ENCODE peak calls at places on chromosomes 11 and 22, in four cellular contexts. I is H9, Z is neural progenitor cell, B is hepatocyte. Q is an unnamed sample. For H3K4me1, the result is how much of the 10 kb centered on the place peaks cover.

GRCh38 chr11:17612221-17613188 is 65.4 kb downstream of the OTOG start:
- DNase-seq in Z (no peak), I (no peak), B (no peak), Q (no peak)

GRCh38 chr11:6609502-6610015 is 2.5 kb downstream of the TAF10 start:
- DNase-seq in I (peak), Z (no peak), B (no peak), Q (no peak)

GRCh38 chr11:122242731-122243130 is 126.7 kb upstream of the BLID start:
- DNase-seq in I (no peak), Z (no peak), B (no peak), Q (no peak)

GRCh38 chr22:36197065-36197440 is 4.6 kb downstream of the APOL4 start:
- DNase-seq in I (peak), Z (peak), B (peak), Q (no peak)

GRCh38 chr11:57397394-57397990 is 7.0 kb upstream of the PRG2 start:
- DNase-seq in B (no peak), I (no peak), Z (no peak), Q (no peak)

GRCh38 chr11:46541593-46542371 is 52.0 kb downstream of the AMBRA1 start:
- DNase-seq in I (no peak), Z (no peak), B (no peak), Q (peak)

GRCh38 chr22:28992565-28993326 is 68.9 kb downstream of the C22orf31 start:
- DNase-seq in Z (no peak), B (no peak), I (no peak), Q (no peak)

GRCh38 chr11:109795234-109795633 is 298.0 kb upstream of the ZC3H12C start:
- DNase-seq in B (peak), Z (no peak), I (no peak), Q (no peak)

GRCh38 chr11:1337647-1338007 is 28.2 kb upstream of the TOLLIP start:
- DNase-seq in B (no peak), I (no peak), Z (no peak), Q (no peak)

DNA sequence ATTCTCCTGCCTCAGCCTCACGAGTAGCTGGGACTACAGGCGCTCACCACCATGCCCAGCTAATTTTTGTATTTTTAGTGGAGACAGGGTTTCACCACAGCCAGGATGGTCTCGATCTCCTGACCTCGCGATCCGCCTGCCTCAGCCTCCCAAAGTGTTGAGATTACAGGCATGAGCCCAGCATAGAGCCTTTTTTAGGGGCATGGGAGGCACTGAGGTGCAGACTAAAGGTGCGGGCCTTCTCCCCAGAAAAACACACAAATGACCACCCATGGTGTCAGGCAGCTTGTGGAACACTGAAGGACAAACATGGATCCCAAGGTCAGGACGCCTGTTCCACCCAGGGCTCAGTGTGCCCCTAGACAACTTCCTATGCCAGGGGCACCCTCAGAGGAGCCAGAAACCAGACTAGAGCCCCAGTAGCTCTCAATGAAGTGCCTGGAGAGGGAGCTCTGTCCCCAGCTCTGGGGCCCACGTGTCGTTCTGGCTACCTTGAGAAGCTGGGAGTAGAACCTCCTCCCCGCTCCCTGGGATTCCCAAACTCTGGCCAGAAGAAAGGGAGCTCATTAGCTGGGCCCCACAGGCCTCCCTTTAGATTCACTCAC is 21.2 kb upstream of the CD5 start:
- DNase-seq in Z (no peak), I (no peak), B (no peak), Q (no peak)
- H3K27ac ChIP-seq in Z (no peak), I (no peak), B (no peak), Q (no peak)

GRCh38 chr22:46618667-46619066 is 1.5 kb upstream of the GRAMD4 start:
- DNase-seq in Z (no peak), B (no peak), I (no peak), Q (no peak)

GRCh38 chr22:46619240-46619829 is 851 bp upstream of the GRAMD4 start:
- DNase-seq in B (no peak), Z (no peak), I (no peak), Q (no peak)

GRCh38 chr22:46618104-46618647 is 2.0 kb upstream of the GRAMD4 start:
- DNase-seq in I (no peak), B (no peak), Z (no peak), Q (no peak)

GRCh38 chr22:46620588-46621242 is 529 bp downstream of the GRAMD4 start:
- DNase-seq in Z (peak), I (no peak), B (no peak), Q (no peak)

GRCh38 chr22:46619830-46620501 is at the start of gene GRAMD4:
- DNase-seq in I (no peak), Z (peak), B (no peak), Q (no peak)
- H3K4me1 ChIP-seq in I (under half), Z (under half), B (under half), Q (under half)

GRCh38 chr11:11502303-11502828 is 119.4 kb downstream of the GALNT18 start:
- DNase-seq in B (peak), Z (no peak), I (no peak), Q (no peak)
- H3K27ac ChIP-seq in B (peak), Z (no peak), I (no peak), Q (no peak)

GRCh38 chr11:106625566-106625965 is 392.7 kb downstream of the GUCY1A2 start:
- DNase-seq in B (no peak), I (no peak), Z (no peak), Q (no peak)

GRCh38 chr11:106624377-106624776 is 393.9 kb downstream of the GUCY1A2 start:
- DNase-seq in Z (no peak), I (no peak), B (no peak), Q (no peak)

GRCh38 chr11:106619320-106619990 is 398.8 kb downstream of the GUCY1A2 start:
- DNase-seq in I (no peak), Z (no peak), B (no peak), Q (no peak)

GRCh38 chr11:106621479-106621878 is 396.8 kb downstream of the GUCY1A2 start:
- DNase-seq in I (no peak), Z (no peak), B (no peak), Q (no peak)
- H3K4me1 ChIP-seq in I (under half), Z (under half), B (under half), Q (under half)

DNA sequence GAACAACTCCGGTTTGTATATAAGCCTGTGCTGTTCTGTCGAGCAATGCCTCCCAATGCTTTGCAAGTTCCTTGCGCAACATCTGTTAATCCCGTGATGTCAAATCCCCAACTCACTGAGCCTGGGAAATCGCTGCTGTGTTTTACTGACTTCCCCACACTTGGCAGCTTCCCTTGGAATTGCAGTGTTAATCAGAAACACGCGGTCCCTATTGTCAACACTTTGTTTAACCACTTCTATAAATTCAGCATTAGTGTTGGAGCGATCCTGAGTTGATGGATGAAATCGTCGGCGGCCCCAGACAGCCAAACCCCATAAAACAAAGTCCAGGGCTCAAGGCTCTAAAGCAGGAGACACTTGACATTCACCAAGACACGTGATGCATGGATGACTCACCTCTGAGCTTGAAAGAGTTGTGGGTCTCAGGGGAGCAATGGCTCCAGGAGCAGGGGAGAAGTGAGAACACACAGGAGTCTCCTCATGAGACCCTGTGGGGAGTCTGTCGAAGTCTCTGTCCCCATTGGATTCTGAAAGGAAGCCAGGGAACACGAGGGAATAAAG is 555.3 kb downstream of the MIAT start:
- DNase-seq in B (peak), Z (peak), I (no peak), Q (peak)
- H3K27ac ChIP-seq in B (peak), Z (no peak), I (no peak), Q (peak)

DNA sequence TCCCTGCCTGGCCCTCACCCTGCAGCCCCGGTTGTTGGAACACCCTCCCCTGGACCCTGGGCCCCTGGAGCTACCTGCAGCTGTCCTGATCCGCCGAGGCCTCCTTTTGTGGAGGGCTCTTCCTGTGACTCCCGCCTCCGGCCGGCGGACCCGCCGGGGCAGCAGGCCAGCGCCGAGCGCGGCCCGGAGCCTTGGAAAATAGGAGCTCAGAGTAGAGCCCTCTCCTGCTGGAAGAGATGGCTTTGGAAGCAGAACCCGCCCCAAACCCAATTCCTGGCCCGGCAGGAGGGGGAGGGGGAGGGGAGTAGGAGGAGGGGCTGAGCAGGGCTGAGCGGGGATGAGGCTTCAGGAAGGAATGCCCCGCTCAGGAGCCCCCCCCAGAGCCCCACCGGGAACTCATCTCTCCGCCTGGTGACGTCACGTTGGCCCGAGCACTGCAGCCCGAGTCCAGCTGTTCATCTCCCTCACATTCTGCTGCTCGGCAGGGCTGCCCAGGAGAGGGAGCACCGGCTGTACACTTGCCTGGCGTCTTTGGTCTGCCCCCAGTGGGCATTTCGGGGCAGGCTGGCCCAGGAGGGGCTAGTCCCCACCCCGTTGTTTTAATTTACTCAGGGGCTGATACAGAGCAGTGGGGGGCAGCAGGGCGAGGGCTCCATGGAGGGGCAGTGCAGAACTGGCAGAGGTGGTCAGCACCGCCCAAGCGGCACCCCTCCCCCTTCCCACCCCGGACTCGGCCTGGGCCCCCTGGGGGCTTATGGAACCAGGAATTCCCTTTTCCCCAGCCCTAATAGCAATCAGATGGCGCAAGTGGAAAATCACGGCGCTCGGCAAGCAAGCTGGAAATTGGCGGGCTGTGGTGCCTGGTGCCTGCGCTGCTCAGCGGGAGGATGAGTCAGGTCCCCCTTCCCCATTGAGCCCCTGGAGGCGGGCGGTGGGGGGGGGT is at the start of gene MRGPRF:
- DNase-seq in I (peak), Z (peak), B (peak), Q (no peak)
- H3K4me1 ChIP-seq in I (under half), Z (under half), B (half or more), Q (under half)

GRCh38 chr11:2831826-2832717 is 53.5 kb downstream of the CDKN1C start:
- DNase-seq in I (no peak), Z (no peak), B (no peak), Q (no peak)
- H3K27ac ChIP-seq in I (no peak), Z (no peak), B (no peak), Q (no peak)

GRCh38 chr11:75398906-75399305 is 412 bp upstream of the RPS3 start:
- DNase-seq in B (no peak), I (no peak), Z (no peak), Q (no peak)
- H3K4me1 ChIP-seq in B (under half), I (under half), Z (under half), Q (under half)

GRCh38 chr22:19940536-19941364 is 822 bp upstream of the COMT start:
- DNase-seq in Z (no peak), B (no peak), I (no peak), Q (no peak)

GRCh38 chr22:19936513-19936912 is 5.1 kb upstream of the COMT start:
- DNase-seq in B (no peak), Z (no peak), I (no peak), Q (no peak)

GRCh38 chr22:19941365-19942070 is at the start of the genes COMT and TXNRD2:
- DNase-seq in B (no peak), Z (no peak), I (no peak), Q (peak)

GRCh38 chr22:19933328-19934241 is 8.0 kb upstream of the COMT start:
- DNase-seq in B (no peak), Z (no peak), I (no peak), Q (no peak)

DNA sequence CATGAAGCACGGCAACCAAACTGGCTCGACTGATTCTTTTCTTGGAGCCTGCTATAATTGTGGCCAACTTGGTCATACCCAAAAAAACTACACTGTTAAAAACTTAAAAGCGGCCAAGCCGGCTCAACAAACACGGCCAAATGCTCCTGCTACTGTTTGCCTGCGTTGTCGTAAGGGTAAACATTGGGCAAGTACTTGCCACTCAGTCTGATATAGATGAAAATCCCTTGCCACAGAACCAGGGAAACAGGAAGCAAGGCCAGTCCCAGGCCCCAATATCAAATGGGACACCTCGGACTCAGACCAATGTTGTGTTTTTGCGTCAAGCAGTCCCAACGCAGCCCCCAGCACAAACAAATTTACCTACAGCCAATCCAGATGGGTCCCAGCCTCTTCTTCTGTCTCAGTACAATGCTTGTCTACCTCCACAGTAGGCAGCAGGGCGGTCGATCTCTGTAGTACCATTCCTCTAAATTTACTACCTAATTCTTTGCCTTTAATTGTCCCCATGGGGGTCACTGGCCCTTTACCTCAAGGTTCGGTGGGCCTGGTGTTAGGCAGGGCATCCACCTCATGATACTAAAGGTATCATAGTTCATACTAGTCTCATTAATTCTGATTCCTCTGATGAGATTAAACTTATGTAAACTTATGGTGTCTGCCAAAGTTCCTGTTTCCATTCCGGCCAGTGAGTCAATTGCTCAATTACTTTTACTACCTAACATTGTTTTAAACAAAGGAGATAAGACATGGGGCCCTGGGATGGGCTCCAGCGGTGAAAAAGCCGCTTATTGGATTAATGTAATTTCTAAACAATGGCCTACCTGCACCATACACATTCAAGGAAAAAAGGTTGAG is 3.7 kb upstream of the COMT start:
- DNase-seq in B (no peak), Z (no peak), I (no peak), Q (peak)
- H3K27ac ChIP-seq in B (no peak), Z (no peak), I (no peak), Q (no peak)

DNA sequence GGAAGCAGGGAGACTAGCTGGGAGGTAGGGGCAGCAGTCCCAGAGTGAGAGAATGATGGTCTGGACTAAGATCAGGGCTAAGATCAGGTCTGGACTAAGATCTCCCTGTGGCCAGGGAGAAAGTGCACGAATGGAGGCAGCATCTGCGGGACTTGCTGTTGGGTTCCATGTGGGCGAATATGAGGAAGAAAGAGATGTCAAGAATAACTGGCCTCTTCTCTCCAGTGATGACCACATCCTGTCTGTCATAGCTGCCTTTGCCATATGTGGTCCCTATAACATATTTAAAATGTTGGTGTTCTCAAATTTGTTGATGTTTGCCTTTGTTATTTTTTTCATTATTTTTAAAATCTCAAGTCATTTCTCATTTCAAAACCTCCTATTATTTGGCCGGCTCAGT is 27.4 kb upstream of the CXCR5 start:
- DNase-seq in B (no peak), I (no peak), Z (no peak), Q (no peak)
- H3K4me1 ChIP-seq in B (under half), I (under half), Z (under half), Q (under half)

Q was measured in small intestine.